ENCODE peak calls at places on chromosomes 3 and 15, in six cellular contexts. L is K562, B is HCT116, W is endothelial cell of umbilical vein, H is H1, Y is HepG2. I is an unnamed sample.

GRCh38 chr3:194485876-194486539 is 794 bp downstream of the ATP13A3 start:
- DNase-seq in B (no peak), H (no peak), W (peak; percentile 46), L (peak; percentile 40), Y (no peak), I (no peak)

GRCh38 chr3:21174461-21174860 is 576.5 kb downstream of the ZNF385D start:
- DNase-seq in Y (no peak), L (no peak), W (no peak), B (no peak), H (no peak), I (no peak)

GRCh38 chr15:31302029-31302657 is 24.5 kb upstream of the KLF13 start:
- DNase-seq in W (no peak), Y (no peak), H (no peak), B (no peak), L (no peak), I (no peak)

GRCh38 chr3:72355168-72355567 is 493.1 kb downstream of the SHQ1 start:
- DNase-seq in L (no peak), Y (no peak), W (no peak), B (no peak), H (no peak), I (no peak)

GRCh38 chr3:48931944-48932580 is 13.4 kb downstream of the ARIH2 start:
- DNase-seq in W (no peak), Y (no peak), L (no peak), B (no peak), H (no peak), I (no peak)

GRCh38 chr3:20406621-20407020 is 220.6 kb upstream of the SGO1 start:
- DNase-seq in Y (no peak), H (no peak), W (no peak), L (no peak), B (no peak), I (no peak)

GRCh38 chr15:48596415-48596814 is 49.1 kb downstream of the FBN1 start:
- DNase-seq in W (no peak), B (no peak), Y (no peak), H (no peak), L (no peak), I (peak; percentile 36)

GRCh38 chr15:35545316-35545824 is 595 bp downstream of the DPH6 start:
- DNase-seq in B (peak; percentile 21), L (peak; percentile 77), H (no peak), W (peak; percentile 77), Y (peak; percentile 6), I (peak; percentile 16)

GRCh38 chr3:140223631-140224030 is 288.6 kb downstream of the CLSTN2 start:
- DNase-seq in Y (peak; percentile 10), H (no peak), W (no peak), B (no peak), L (no peak), I (no peak)

GRCh38 chr15:99408236-99409096 is 157.2 kb downstream of the LRRC28 start:
- DNase-seq in Y (no peak), L (no peak), B (no peak), W (no peak), H (no peak), I (no peak)

GRCh38 chr3:174619244-174619643 is 239.9 kb upstream of the NAALADL2 start:
- DNase-seq in L (no peak), H (no peak), Y (no peak), B (no peak), W (no peak), I (no peak)

GRCh38 chr3:174620138-174620537 is 239.0 kb upstream of the NAALADL2 start:
- DNase-seq in B (peak; percentile 15), Y (no peak), L (no peak), W (peak; percentile 6), H (no peak), I (no peak)

GRCh38 chr3:174618368-174618767 is 240.8 kb upstream of the NAALADL2 start:
- DNase-seq in L (no peak), B (no peak), Y (no peak), W (no peak), H (no peak), I (no peak)

GRCh38 chr3:174620855-174621457 is 238.2 kb upstream of the NAALADL2 start:
- DNase-seq in L (no peak), H (no peak), B (no peak), Y (no peak), W (no peak), I (no peak)
- H3K79me2 ChIP-seq in L (no peaks in the 10 kb centered on the region), H (no peaks in the 10 kb centered on the region), B (no peaks in the 10 kb centered on the region), Y (no peaks in the 10 kb centered on the region), W (no peaks in the 10 kb centered on the region), I (no peaks in the 10 kb centered on the region)

GRCh38 chr15:95662638-95663037 is 667.9 kb upstream of the NR2F2 start:
- DNase-seq in B (no peak), Y (no peak), W (no peak), H (no peak), L (no peak), I (no peak)
- TF ChIP-seq POLR2A in B (no peak), Y (no peak), W (no peak), H (no peak), L (no peak), I (no peak)

DNA sequence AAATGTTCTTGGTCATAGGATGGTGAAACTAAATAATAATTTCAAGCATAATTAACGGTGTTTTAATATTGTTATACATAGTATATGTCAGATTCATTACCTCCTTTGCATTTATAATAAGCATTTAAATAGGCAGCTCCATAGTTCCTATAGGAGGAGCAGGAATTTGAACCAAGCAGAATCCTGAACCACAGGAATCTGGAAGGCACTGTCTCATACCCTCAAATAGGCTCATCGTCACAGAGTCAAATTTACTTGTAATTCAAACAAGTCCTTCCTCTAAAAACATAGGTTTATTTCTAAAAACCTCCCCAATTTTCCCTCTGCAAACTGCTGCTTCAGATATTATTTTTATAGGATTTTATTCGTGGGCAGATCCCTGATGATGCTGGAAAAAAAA is 376.3 kb upstream of the ARHGEF26 start:
- DNase-seq in H (no peak), B (no peak), Y (no peak), W (no peak), L (no peak), I (no peak)
- H3K79me2 ChIP-seq in H (no peaks in the 10 kb centered on the region), B (no peaks in the 10 kb centered on the region), Y (no peaks in the 10 kb centered on the region), W (no peaks in the 10 kb centered on the region), L (no peaks in the 10 kb centered on the region), I (no peaks in the 10 kb centered on the region)

GRCh38 chr15:65056106-65056505 is 10.9 kb downstream of the SLC51B start:
- DNase-seq in W (no peak), B (no peak), Y (no peak), L (no peak), H (no peak), I (no peak)

GRCh38 chr15:65056868-65057548 is 10.8 kb downstream of the RASL12 start:
- DNase-seq in L (no peak), W (no peak), B (peak; percentile 51), Y (peak; percentile 96), H (no peak), I (no peak)

GRCh38 chr15:65052956-65053355 is 7.8 kb downstream of the SLC51B start:
- DNase-seq in W (no peak), Y (no peak), B (no peak), L (no peak), H (no peak), I (no peak)

GRCh38 chr15:65055201-65055870 is 10.1 kb downstream of the SLC51B start:
- DNase-seq in L (no peak), H (no peak), Y (no peak), B (no peak), W (no peak), I (no peak)

GRCh38 chr15:65054333-65055200 is 9.4 kb downstream of the SLC51B start:
- DNase-seq in L (peak; percentile 76), H (no peak), Y (peak; percentile 64), W (peak; percentile 61), B (peak; percentile 41), I (no peak)
- TF ChIP-seq POLR2A in L (no peak), H (no peak), Y (no peak), W (no peak), B (no peak), I (no peak)

GRCh38 chr3:179449621-179450020 is 1.6 kb downstream of the GNB4 start:
- DNase-seq in W (no peak), H (no peak), B (no peak), Y (no peak), L (no peak), I (no peak)

GRCh38 chr3:179447251-179447650 is 4.0 kb downstream of the GNB4 start:
- DNase-seq in B (no peak), W (no peak), H (no peak), Y (no peak), L (no peak), I (no peak)

GRCh38 chr3:179450321-179450720 is 949 bp downstream of the GNB4 start:
- DNase-seq in L (peak; percentile 21), Y (no peak), W (peak; percentile 56), H (no peak), B (no peak), I (no peak)

GRCh38 chr3:179450901-179451334 is 352 bp downstream of the GNB4 start:
- DNase-seq in H (no peak), Y (no peak), W (peak; percentile 51), B (no peak), L (no peak), I (no peak)

GRCh38 chr3:179446501-179446900 is 4.8 kb downstream of the GNB4 start:
- DNase-seq in L (peak; percentile 36), W (peak; percentile 73), B (peak; percentile 7), H (no peak), Y (peak; percentile 27), I (no peak)
- H3K79me2 ChIP-seq in L (peaks cover 66% of the 10 kb centered on the region), W (peaks cover 93% of the 10 kb centered on the region), B (no peaks in the 10 kb centered on the region), H (no peaks in the 10 kb centered on the region), Y (no peaks in the 10 kb centered on the region), I (no peaks in the 10 kb centered on the region)

GRCh38 chr15:66619152-66619903 is 53.5 kb upstream of the LCTL start:
- DNase-seq in Y (peak; percentile 52), W (peak; percentile 72), L (peak; percentile 86), H (peak; percentile 44), B (peak; percentile 49), I (no peak)

GRCh38 chr15:66615175-66615495 is 49.3 kb upstream of the LCTL start:
- DNase-seq in B (no peak), W (no peak), H (no peak), L (no peak), Y (no peak), I (no peak)

GRCh38 chr15:66615846-66616245 is 50.0 kb upstream of the LCTL start:
- DNase-seq in Y (no peak), B (no peak), W (no peak), L (no peak), H (no peak), I (no peak)

GRCh38 chr15:66614456-66615174 is 48.8 kb upstream of the LCTL start:
- DNase-seq in W (no peak), L (no peak), B (no peak), H (no peak), Y (no peak), I (no peak)

GRCh38 chr15:66617137-66618090 is 51.6 kb upstream of the LCTL start:
- DNase-seq in B (no peak), H (no peak), L (no peak), W (peak; percentile 97), Y (peak; percentile 36), I (no peak)
- TF ChIP-seq POLR2A in B (no peak), H (no peak), L (no peak), W (no peak), Y (no peak), I (no peak)

DNA sequence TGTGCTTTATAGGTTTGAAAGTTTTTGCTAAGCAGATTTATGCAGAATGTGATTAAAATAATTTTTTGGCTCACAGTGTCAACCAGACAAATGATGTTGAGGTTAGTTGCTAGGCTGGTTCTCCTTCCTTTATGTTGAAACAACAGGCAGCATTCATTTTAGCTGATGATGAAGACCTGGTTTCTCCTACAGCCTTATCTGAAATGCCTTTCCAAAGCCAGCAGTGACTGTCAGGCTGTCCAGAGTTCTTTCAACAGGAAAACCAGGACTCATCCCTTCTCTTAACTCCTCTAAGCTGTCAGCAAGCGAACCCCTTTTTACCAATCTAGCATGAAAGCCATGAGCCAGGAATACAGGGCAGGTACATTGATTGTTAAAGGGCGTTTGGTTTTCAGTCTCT is 84.1 kb downstream of the ZNF609 start:
- DNase-seq in B (no peak), L (no peak), H (no peak), W (no peak), Y (no peak), I (no peak)
- H3K79me2 ChIP-seq in B (peaks cover 65% of the 10 kb centered on the region), L (peaks cover 83% of the 10 kb centered on the region), H (no peaks in the 10 kb centered on the region), W (peaks cover 78% of the 10 kb centered on the region), Y (peaks cover 35% of the 10 kb centered on the region), I (peaks cover 50% of the 10 kb centered on the region)

I was measured in GM12878.